ENCODE peak calls at places on chromosomes 12 and 14, in ten cellular contexts. K, B, P, Z, O, X, S, T, H and L are unnamed samples.

GRCh38 chr12:28162697-28163096 is 27.6 kb upstream of the CCDC91 start:
- DNase-seq in P (no peak), O (no peak), S (no peak), H (no peak), T (no peak), Z (no peak), X (no peak), B (no peak), K (no peak), L (no peak)

GRCh38 chr12:46982629-46983392 is 96.6 kb upstream of the PCED1B start:
- DNase-seq in P (no peak), T (no peak), X (no peak), K (no peak), B (no peak), H (no peak), S (no peak), O (no peak), Z (no peak), L (no peak)

GRCh38 chr12:39116877-39117276 is 211.5 kb upstream of the CPNE8 start:
- DNase-seq in S (no peak), T (no peak), H (no peak), X (no peak), B (no peak), Z (no peak), O (no peak), P (no peak), K (no peak), L (no peak)

GRCh38 chr14:70317969-70318634 is 41.4 kb downstream of the COX16 start:
- DNase-seq in P (peak), H (no peak), K (peak), Z (no peak), S (no peak), T (no peak), B (no peak), O (peak), X (no peak), L (no peak)

GRCh38 chr14:35408026-35408425 is 3.5 kb upstream of the NFKBIA start:
- DNase-seq in H (no peak), X (no peak), O (no peak), S (no peak), P (no peak), T (no peak), B (no peak), K (no peak), Z (no peak), L (no peak)

GRCh38 chr14:106268013-106268727 is 741.8 kb downstream of the TMEM121 start:
- DNase-seq in K (no peak), Z (no peak), X (no peak), H (peak), B (no peak), S (peak), T (no peak), O (peak), P (no peak), L (no peak)

GRCh38 chr12:48028541-48029400 is 24.5 kb upstream of the COL2A1 start:
- DNase-seq in X (no peak), T (no peak), H (no peak), S (no peak), K (peak), Z (no peak), P (no peak), O (no peak), B (no peak), L (no peak)

GRCh38 chr12:5165296-5165970 is 121.8 kb downstream of the KCNA5 start:
- DNase-seq in T (no peak), K (no peak), H (no peak), B (no peak), X (no peak), O (no peak), P (no peak), S (no peak), Z (no peak), L (no peak)

GRCh38 chr12:125696044-125696443 is 630.8 kb downstream of the AACS start:
- DNase-seq in O (no peak), S (no peak), Z (no peak), H (no peak), X (no peak), B (no peak), K (no peak), T (no peak), P (no peak), L (no peak)

GRCh38 chr12:45217846-45218245 is 2.0 kb downstream of the ANO6 start:
- DNase-seq in T (no peak), O (no peak), H (no peak), P (peak), Z (no peak), B (no peak), S (no peak), X (no peak), K (no peak), L (no peak)
- H3K4me3 ChIP-seq in T (no peak), O (peak), H (peak), P (peak), Z (no peak), B (peak), S (peak), X (peak), K (peak), L (peak)

GRCh38 chr14:100660498-100661339 is 66.0 kb upstream of the DLK1 start:
- DNase-seq in P (no peak), O (no peak), T (no peak), K (no peak), Z (no peak), B (no peak), H (no peak), S (no peak), X (no peak), L (peak)
- H3K27ac ChIP-seq in P (no peak), O (no peak), T (no peak), K (no peak), Z (no peak), B (no peak), H (no peak), S (no peak), X (no peak), L (no peak)

GRCh38 chr12:45215419-45216296 is at the start of gene ANO6:
- DNase-seq in P (peak), Z (peak), X (peak), K (peak), T (peak), B (peak), S (peak), H (peak), O (peak), L (no peak)
- H3K4me3 ChIP-seq in P (peak), Z (peak), X (peak), K (peak), T (peak), B (peak), S (peak), H (peak), O (peak), L (peak)

GRCh38 chr12:93808169-93808899 is 131.2 kb downstream of the CRADD start:
- DNase-seq in X (no peak), P (no peak), K (peak), Z (no peak), B (no peak), S (no peak), H (no peak), O (no peak), T (no peak), L (no peak)

GRCh38 chr12:93813972-93814821 is 137.0 kb downstream of the CRADD start:
- DNase-seq in P (peak), Z (peak), X (peak), O (peak), B (peak), K (peak), S (no peak), T (peak), H (no peak), L (no peak)

GRCh38 chr12:93807354-93807753 is 130.2 kb downstream of the CRADD start:
- DNase-seq in X (no peak), S (no peak), K (no peak), T (no peak), B (no peak), P (no peak), O (no peak), H (no peak), Z (no peak), L (no peak)

GRCh38 chr12:93813181-93813580 is 136.0 kb downstream of the CRADD start:
- DNase-seq in B (no peak), X (no peak), K (no peak), S (no peak), H (no peak), P (peak), Z (no peak), T (no peak), O (no peak), L (no peak)

DNA sequence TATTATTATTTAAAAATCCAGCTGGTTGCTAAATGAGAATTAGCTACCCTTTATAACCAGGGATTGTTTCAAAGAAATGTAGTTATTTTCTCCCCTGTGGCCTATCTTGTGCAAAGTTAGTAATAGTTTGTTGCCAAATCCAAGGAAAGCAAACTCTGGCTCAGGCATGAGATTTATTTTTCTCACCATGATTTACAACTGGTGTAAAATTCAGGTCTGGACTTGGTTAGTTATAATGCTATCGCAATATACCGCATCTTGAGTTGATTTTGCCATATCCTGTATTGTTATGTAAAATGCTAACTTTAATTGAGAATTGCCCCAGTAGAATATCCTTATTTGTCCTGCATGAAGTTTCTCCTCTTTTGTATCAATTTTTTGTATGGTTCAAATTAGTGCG is 135.4 kb downstream of the CRADD start:
- DNase-seq in T (no peak), O (no peak), P (no peak), Z (no peak), S (no peak), K (no peak), X (no peak), B (no peak), H (no peak), L (no peak)
- H3K27ac ChIP-seq in T (peak), O (peak), P (no peak), Z (peak), S (no peak), K (no peak), X (peak), B (peak), H (no peak), L (no peak)

GRCh38 chr12:12999276-12999958 is 648 bp downstream of the HEBP1 start:
- DNase-seq in P (no peak), B (no peak), T (no peak), S (no peak), O (peak), K (peak), Z (no peak), X (no peak), H (no peak), L (no peak)

GRCh38 chr12:12997734-12998133 is 2.3 kb downstream of the HEBP1 start:
- DNase-seq in T (no peak), P (no peak), X (no peak), H (no peak), O (no peak), K (no peak), Z (no peak), S (no peak), B (no peak), L (no peak)

GRCh38 chr12:12999959-13000615 is at the start of gene HEBP1:
- DNase-seq in T (peak), B (peak), Z (peak), O (peak), X (peak), S (peak), H (peak), K (peak), P (peak), L (no peak)

GRCh38 chr12:12996235-12996634 is 3.8 kb downstream of the HEBP1 start:
- DNase-seq in S (no peak), B (no peak), X (no peak), O (no peak), K (no peak), H (no peak), Z (no peak), P (no peak), T (no peak), L (no peak)

DNA sequence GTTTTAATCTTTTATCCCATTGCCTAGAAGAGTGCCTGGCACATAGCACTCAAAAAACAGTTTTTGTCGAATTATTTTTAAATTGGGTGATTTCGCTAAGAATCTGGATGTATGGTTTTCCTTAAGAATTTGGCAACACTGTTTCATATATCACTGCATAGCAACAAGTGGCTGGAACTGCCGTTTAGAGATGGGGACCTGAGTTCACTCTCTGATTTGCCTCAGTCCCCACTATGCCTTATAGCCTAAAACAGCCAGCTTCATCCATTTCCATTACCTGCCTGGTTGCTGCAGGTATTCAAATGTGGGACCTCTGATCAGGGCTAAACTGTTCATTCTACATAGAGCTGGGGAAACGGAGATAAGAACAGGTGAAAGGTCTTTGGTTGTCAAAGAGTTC is 1.8 kb downstream of the HEBP1 start:
- DNase-seq in H (no peak), B (no peak), P (no peak), X (no peak), O (no peak), S (no peak), Z (no peak), T (no peak), K (no peak), L (no peak)
- H3K4me3 ChIP-seq in H (peak), B (no peak), P (no peak), X (peak), O (no peak), S (no peak), Z (no peak), T (no peak), K (no peak), L (no peak)